ENCODE peak calls at places on chromosomes 13 and 19, in ten cellular contexts. N is upper lobe of right lung, M is IMR-90, V is neuronal stem cell, K is psoas muscle, Y is heart left ventricle, Q is tibial nerve, W is left ventricle myocardium inferior, E is hepatocyte, A is neural progenitor cell. H is an unnamed sample.

GRCh38 chr13:94415484-94415883 is 64.0 kb downstream of the DCT start:
- DNase-seq in W (no peak), M (no peak), V (no peak), Q (no peak), E (no peak), Y (no peak), A (peak; percentile 17), K (no peak), N (no peak), H (no peak)

GRCh38 chr13:20407759-20408158 is 117.9 kb downstream of the CRYL1 start:
- DNase-seq in K (no peak), A (no peak), E (no peak), Q (no peak), V (no peak), Y (no peak), W (no peak), N (no peak), M (no peak), H (no peak)

GRCh38 chr19:7904074-7905020 is 670 bp downstream of the MAP2K7 start:
- DNase-seq in V (no peak), K (peak; percentile 70), N (peak; percentile 85), Y (no peak), A (peak; percentile 66), M (no peak), E (peak; percentile 75), W (no peak), Q (no peak), H (peak; percentile 89)

GRCh38 chr13:82717249-82717648 is 1165.0 kb downstream of the SLITRK1 start:
- DNase-seq in W (no peak), Q (no peak), K (no peak), V (no peak), Y (no peak), E (no peak), M (peak; percentile 59), A (no peak), N (no peak), H (no peak)

GRCh38 chr13:51643114-51643881 is 59.0 kb downstream of the WDFY2 start:
- DNase-seq in V (no peak), Y (no peak), E (no peak), K (no peak), A (no peak), M (peak; percentile 91), N (no peak), W (no peak), Q (no peak), H (no peak)

GRCh38 chr19:57338798-57339378 is 12.2 kb upstream of the ZNF304 start:
- DNase-seq in Q (no peak), K (no peak), W (no peak), V (no peak), M (peak; percentile 66), A (no peak), Y (peak; percentile 33), N (no peak), E (no peak), H (no peak)

GRCh38 chr13:110528911-110529310 is 32.6 kb downstream of the RAB20 start:
- DNase-seq in E (no peak), V (no peak), Q (no peak), W (no peak), Y (no peak), M (no peak), A (no peak), N (no peak), K (no peak), H (no peak)

GRCh38 chr19:28705008-28705407 is 507.9 kb downstream of the UQCRFS1 start:
- DNase-seq in M (peak; percentile 62), E (peak; percentile 66), Y (no peak), Q (no peak), W (no peak), A (peak; percentile 48), K (no peak), V (no peak), N (no peak), H (no peak)

DNA sequence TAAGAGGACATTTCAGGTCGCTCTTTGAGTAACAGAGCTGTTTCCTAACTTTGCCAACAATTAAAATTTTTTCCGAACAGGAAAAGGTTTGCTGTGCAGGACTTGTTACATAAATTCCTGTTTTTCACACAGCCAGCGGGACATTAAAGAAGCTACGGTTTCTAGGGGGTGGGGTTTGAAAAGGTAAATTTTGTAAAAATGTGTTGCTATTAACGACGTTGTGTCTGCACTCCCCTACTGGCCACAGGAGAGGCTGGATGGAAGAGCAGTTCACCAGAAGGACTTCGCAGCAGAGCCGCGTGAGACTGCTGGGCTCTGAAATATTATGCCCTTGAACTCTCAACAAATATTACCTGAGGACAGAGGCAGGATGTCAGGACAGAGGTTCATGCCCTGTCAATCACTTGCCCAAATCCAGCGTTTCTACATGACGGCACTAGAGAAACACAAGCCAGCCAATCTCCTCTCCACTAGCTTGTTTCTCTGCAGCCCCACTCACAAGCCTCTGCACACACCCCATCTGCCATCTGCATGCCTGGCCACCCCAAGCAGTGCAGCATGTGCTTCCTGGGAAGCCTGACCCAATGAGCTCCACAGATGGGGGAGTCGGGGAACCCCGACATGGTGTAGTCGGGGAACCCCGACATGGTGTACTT is 102.0 kb downstream of the FOXO1 start:
- DNase-seq in N (no peak), K (no peak), A (no peak), M (no peak), Y (no peak), W (no peak), Q (no peak), E (no peak), V (no peak), H (no peak)
- H3K4me1 ChIP-seq in N (peaks cover 54% of the 10 kb centered on the region), K (peaks cover 81% of the 10 kb centered on the region), A (peaks cover 3% of the 10 kb centered on the region), M (no peaks in the 10 kb centered on the region), Y (peaks cover 40% of the 10 kb centered on the region), W (peaks cover 93% of the 10 kb centered on the region), Q (peaks cover 87% of the 10 kb centered on the region), E (peaks cover 28% of the 10 kb centered on the region), V (peaks cover 23% of the 10 kb centered on the region), H (peaks cover 37% of the 10 kb centered on the region)

DNA sequence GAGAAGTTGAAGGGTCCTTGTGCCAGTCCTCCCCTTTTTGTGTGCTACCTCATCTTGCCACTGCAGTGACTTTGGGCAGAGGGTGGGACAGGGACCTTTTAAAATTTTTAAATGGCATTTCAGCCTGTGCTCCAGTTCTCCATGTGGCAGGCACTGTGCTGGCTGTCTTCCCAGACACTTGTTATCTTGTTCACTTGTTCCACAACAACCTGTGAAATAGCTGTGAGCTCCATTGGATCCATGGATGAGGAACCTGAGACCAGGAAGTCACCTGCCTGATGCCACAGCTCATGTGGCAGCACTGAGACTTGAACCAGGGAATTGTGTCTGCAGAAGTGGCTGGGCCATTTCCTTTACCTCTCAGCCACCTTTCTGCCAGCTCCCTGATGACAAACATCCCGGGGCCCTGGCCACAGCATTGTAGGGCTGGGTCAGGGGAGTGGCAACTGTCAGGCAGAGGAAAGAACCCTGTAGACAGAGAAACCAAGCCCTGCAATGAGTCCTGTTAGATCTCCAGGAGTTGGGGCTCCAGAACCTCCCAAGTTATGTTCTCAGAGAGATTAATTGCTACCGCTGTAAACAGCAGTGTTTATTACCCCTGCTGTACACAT is 6.4 kb downstream of the EGLN2 start:
- DNase-seq in K (no peak), W (no peak), V (no peak), Y (no peak), E (no peak), A (no peak), Q (no peak), M (no peak), N (no peak), H (peak; percentile 60)
- H3K4me1 ChIP-seq in K (peaks cover 69% of the 10 kb centered on the region), W (peaks cover 100% of the 10 kb centered on the region), V (peaks cover 59% of the 10 kb centered on the region), Y (peaks cover 79% of the 10 kb centered on the region), E (peaks cover 64% of the 10 kb centered on the region), A (peaks cover 38% of the 10 kb centered on the region), Q (peaks cover 99% of the 10 kb centered on the region), M (peaks cover 35% of the 10 kb centered on the region), N (peaks cover 85% of the 10 kb centered on the region), H (peaks cover 57% of the 10 kb centered on the region)

GRCh38 chr13:22079961-22080360 is 409.1 kb downstream of the FGF9 start:
- DNase-seq in V (no peak), E (no peak), K (no peak), Q (no peak), N (no peak), W (no peak), Y (no peak), M (no peak), A (no peak), H (no peak)

GRCh38 chr13:22082437-22083100 is 411.7 kb downstream of the FGF9 start:
- DNase-seq in A (no peak), Q (no peak), V (no peak), K (no peak), N (no peak), E (no peak), M (no peak), Y (no peak), W (no peak), H (no peak)

GRCh38 chr13:22081430-22081829 is 410.6 kb downstream of the FGF9 start:
- DNase-seq in N (no peak), V (no peak), Q (no peak), W (no peak), M (no peak), Y (no peak), E (no peak), A (no peak), K (no peak), H (no peak)

GRCh38 chr13:22082030-22082429 is 411.2 kb downstream of the FGF9 start:
- DNase-seq in K (no peak), Q (no peak), A (no peak), M (no peak), E (no peak), Y (no peak), N (no peak), V (no peak), W (no peak), H (no peak)

GRCh38 chr13:22080832-22081231 is 410.0 kb downstream of the FGF9 start:
- DNase-seq in Q (no peak), Y (no peak), A (no peak), K (no peak), W (no peak), E (no peak), M (no peak), V (no peak), N (no peak), H (no peak)
- H3K4me1 ChIP-seq in Q (no peaks in the 10 kb centered on the region), Y (no peaks in the 10 kb centered on the region), A (peaks cover 7% of the 10 kb centered on the region), K (no peaks in the 10 kb centered on the region), W (no peaks in the 10 kb centered on the region), E (peaks cover 4% of the 10 kb centered on the region), M (peaks cover 3% of the 10 kb centered on the region), V (no peaks in the 10 kb centered on the region), N (no peaks in the 10 kb centered on the region), H (no peaks in the 10 kb centered on the region)

GRCh38 chr19:10567696-10568443 is 909 bp downstream of the CDKN2D start:
- DNase-seq in Q (no peak), A (no peak), E (no peak), M (no peak), W (no peak), V (no peak), Y (no peak), K (no peak), N (no peak), H (no peak)

GRCh38 chr19:10566658-10567410 is 1.0 kb upstream of the KRI1 start:
- DNase-seq in K (no peak), Y (no peak), A (no peak), Q (no peak), V (no peak), N (no peak), M (no peak), W (no peak), E (no peak), H (peak; percentile 76)

GRCh38 chr19:10566408-10566657 is 523 bp upstream of the KRI1 start:
- DNase-seq in Y (no peak), A (no peak), Q (no peak), M (no peak), V (no peak), E (no peak), K (no peak), N (no peak), W (no peak), H (no peak)

GRCh38 chr19:10565028-10565566 is 713 bp downstream of the KRI1 start:
- DNase-seq in K (peak; percentile 52), V (peak; percentile 41), Y (no peak), E (peak; percentile 67), M (peak; percentile 21), N (peak; percentile 76), W (no peak), Q (peak; percentile 40), A (peak; percentile 81), H (peak; percentile 77)

DNA sequence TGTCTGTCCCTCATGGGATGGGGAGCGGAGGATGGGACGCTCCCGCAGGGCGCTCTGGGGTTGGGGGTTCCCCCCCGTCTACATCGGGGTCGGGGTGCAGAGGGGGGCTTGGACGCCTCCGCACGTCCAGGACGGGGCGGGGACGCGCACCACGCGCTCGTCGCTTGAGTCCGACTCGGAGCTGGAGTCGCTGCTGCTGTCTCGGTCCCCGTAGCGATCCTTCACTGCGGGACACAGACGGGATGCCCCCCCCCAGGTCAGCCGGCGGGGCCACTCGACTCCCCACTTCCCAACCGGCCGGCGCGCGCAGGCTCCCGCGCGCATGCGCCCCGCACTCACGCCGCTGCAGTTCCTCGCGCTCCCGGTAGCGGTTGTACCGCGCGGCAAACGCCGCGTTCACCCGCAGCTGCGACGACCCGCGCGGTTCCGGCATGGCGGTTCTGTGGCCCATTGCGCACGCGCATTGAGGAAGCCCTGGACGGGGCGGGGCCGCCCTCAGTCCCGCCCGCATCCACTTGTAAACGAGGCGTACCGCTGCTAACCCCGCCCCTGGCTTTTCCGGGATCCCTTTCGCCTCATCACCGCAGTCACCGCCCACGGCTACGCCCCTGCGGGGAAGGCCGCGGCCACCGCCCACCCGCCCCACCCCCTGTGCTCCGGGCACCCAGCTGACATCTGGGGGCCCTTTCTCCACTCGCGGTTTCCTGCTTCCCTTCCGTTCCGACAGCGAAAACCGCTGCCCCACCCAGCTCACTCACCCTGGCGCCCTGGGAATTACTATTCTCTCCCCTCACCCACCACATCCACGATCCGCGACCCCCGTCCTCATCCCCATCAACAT is at the start of gene KRI1:
- DNase-seq in V (peak; percentile 97), K (peak; percentile 98), W (peak; percentile 99), E (peak; percentile 99), A (peak; percentile 99), Q (peak; percentile 96), N (peak; percentile 99), M (peak; percentile 95), Y (peak; percentile 99), H (peak; percentile 99)
- H3K4me1 ChIP-seq in V (peaks cover 14% of the 10 kb centered on the region), K (peaks cover 33% of the 10 kb centered on the region), W (peaks cover 46% of the 10 kb centered on the region), E (peaks cover 16% of the 10 kb centered on the region), A (peaks cover 12% of the 10 kb centered on the region), Q (peaks cover 43% of the 10 kb centered on the region), N (peaks cover 26% of the 10 kb centered on the region), M (peaks cover 2% of the 10 kb centered on the region), Y (peaks cover 30% of the 10 kb centered on the region), H (no peaks in the 10 kb centered on the region)